ENCODE peak calls at places on chromosomes 1 and 21, in five cellular contexts. M is right atrium auricular region, C is ascending aorta, F is stomach, Z is mammary epithelial cell. J is an unnamed sample. For H3K4me1 and H3K36me3, the result is how much of the 10 kb centered on the place peaks cover.

GRCh38 chr1:201877877-201878339 is 10.8 kb upstream of the SHISA4 start:
- DNase-seq in F (no peak), Z (peak), M (no peak), C (peak), J (no peak)

GRCh38 chr1:111204211-111204883 is 3.9 kb upstream of the DENND2D start:
- DNase-seq in F (peak), C (no peak), M (peak), Z (no peak), J (peak)

GRCh38 chr1:41461790-41462679 is 22.4 kb downstream of the EDN2 start:
- DNase-seq in Z (no peak), C (no peak), F (no peak), M (no peak), J (peak)

GRCh38 chr1:185419718-185420117 is 102.7 kb upstream of the IVNS1ABP start:
- DNase-seq in F (no peak), Z (no peak), C (no peak), M (no peak), J (no peak)

GRCh38 chr1:180190091-180190490 is 35.4 kb downstream of the QSOX1 start:
- DNase-seq in F (no peak), Z (no peak), C (no peak), M (no peak), J (no peak)

GRCh38 chr1:9714257-9714718 is 62.8 kb downstream of the PIK3CD start:
- DNase-seq in M (no peak), Z (no peak), F (no peak), C (no peak), J (no peak)

GRCh38 chr1:96557336-96557735 is 164.2 kb upstream of the PTBP2 start:
- DNase-seq in Z (peak), F (no peak), C (no peak), M (no peak), J (no peak)

GRCh38 chr1:181117648-181118449 is 29.3 kb downstream of the IER5 start:
- DNase-seq in F (peak), M (no peak), Z (peak), C (no peak), J (peak)

GRCh38 chr1:102595106-102595505 is 513.2 kb downstream of the COL11A1 start:
- DNase-seq in C (no peak), F (no peak), Z (no peak), M (no peak), J (no peak)

GRCh38 chr1:1678581-1679380 is 13.8 kb downstream of the SLC35E2B start:
- DNase-seq in M (no peak), Z (no peak), F (peak), C (no peak), J (no peak)

GRCh38 chr1:204859885-204860284 is 10.8 kb upstream of the NFASC start:
- DNase-seq in C (peak), F (no peak), M (no peak), Z (no peak), J (no peak)

GRCh38 chr1:102863704-102864103 is 244.6 kb downstream of the COL11A1 start:
- DNase-seq in F (no peak), C (no peak), Z (no peak), M (no peak), J (no peak)

GRCh38 chr21:27206368-27206982 is 239.6 kb upstream of the ADAMTS5 start:
- DNase-seq in F (no peak), Z (no peak), M (no peak), C (no peak), J (no peak)

GRCh38 chr1:48572632-48573258 is 100.7 kb upstream of the SPATA6 start:
- DNase-seq in C (peak), F (peak), Z (peak), M (peak), J (peak)

GRCh38 chr1:84225636-84226035 is 75.9 kb upstream of the SAMD13 start:
- DNase-seq in Z (no peak), F (no peak), C (no peak), M (no peak), J (no peak)

GRCh38 chr1:109910963-109911798 is 532 bp downstream of the CSF1 start:
- DNase-seq in C (no peak), Z (peak), M (no peak), F (no peak), J (no peak)

GRCh38 chr1:200784576-200784975 is 45.9 kb downstream of the CAMSAP2 start:
- DNase-seq in C (no peak), F (no peak), M (no peak), Z (no peak), J (no peak)

GRCh38 chr1:91549041-91549735 is 48.5 kb downstream of the CDC7 start:
- DNase-seq in F (no peak), M (no peak), C (no peak), Z (no peak), J (no peak)

GRCh38 chr1:204513117-204513716 is 3.0 kb upstream of the MDM4 start:
- DNase-seq in C (no peak), M (no peak), F (no peak), Z (no peak), J (no peak)

GRCh38 chr1:228284148-228284495 is 76.3 kb downstream of the OBSCN start:
- DNase-seq in C (peak), M (no peak), F (no peak), Z (no peak), J (no peak)

GRCh38 chr1:27372022-27372807 is 2.4 kb downstream of the FCN3 start:
- DNase-seq in M (no peak), F (no peak), Z (no peak), C (no peak), J (no peak)

GRCh38 chr1:215022723-215023122 is 59.8 kb upstream of the KCNK2 start:
- DNase-seq in Z (no peak), M (no peak), F (no peak), C (no peak), J (no peak)

GRCh38 chr1:39882152-39882551 is 1.2 kb downstream of the TRIT1 start:
- DNase-seq in M (no peak), Z (no peak), C (no peak), F (no peak), J (no peak)

GRCh38 chr1:39877980-39878956 is 5.0 kb downstream of the TRIT1 start:
- DNase-seq in C (no peak), Z (no peak), F (no peak), M (no peak), J (no peak)

GRCh38 chr1:39872698-39873097 is 10.6 kb downstream of the TRIT1 start:
- DNase-seq in C (no peak), Z (no peak), M (no peak), F (no peak), J (no peak)

GRCh38 chr1:39876136-39876535 is 7.2 kb downstream of the TRIT1 start:
- DNase-seq in C (no peak), F (no peak), M (no peak), Z (no peak), J (no peak)

DNA sequence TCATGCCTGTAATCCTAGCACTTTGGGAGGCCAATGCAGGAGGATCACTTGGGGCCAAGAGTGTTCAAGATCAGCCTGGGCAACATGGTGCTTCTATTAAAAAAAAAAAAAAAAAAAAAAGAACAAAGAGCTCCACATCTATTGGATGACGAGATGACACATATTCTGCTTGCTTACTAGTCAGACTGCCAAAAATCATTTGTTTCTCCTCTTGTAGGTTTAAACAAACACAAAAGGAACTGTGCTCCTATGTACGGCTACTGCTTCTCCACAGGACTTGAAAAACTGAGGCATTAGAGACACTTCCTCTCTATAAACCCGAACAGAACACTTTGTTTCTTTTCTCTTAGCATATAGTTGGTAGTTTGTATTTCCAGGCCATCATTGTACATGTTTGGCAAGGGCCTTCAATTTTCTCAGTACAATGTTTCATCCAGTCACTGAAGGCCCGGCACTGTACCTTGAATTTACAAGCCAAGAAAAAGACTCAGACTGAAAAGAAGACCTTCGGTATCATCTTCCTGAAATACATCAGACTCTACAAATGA is 6.0 kb downstream of the TRIT1 start:
- DNase-seq in F (no peak), C (no peak), M (no peak), Z (no peak), J (no peak)
- H3K27ac ChIP-seq in F (no peak), C (no peak), M (peak), Z (no peak), J (no peak)

GRCh38 chr1:117627562-117628165 is 21.8 kb downstream of the TENT5C start:
- DNase-seq in F (peak), Z (no peak), C (peak), M (no peak), J (peak)
- H3K4me1 ChIP-seq in F (half or more), Z (under half), C (under half), M (under half), J (under half)

DNA sequence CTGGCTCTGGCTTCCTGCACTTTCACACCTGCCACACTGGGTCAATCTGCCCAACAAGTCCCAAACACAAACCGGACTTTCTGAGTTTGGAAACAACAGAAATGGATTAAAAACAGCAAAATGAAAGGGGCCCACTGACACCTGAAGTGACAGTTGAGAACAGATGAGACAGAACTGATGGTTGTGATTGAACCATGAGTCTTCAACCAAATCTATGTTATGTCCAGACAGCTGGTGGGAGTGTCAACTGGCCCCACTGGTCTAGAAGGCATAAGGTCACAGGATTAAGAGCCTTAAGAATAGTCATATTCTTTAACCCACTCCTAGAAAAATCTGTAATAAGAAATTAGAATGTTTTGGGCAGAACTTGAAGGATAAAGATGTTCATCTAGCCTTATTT is 13.0 kb upstream of the ATP13A2 start:
- DNase-seq in M (no peak), F (no peak), Z (no peak), C (no peak), J (no peak)
- H3K36me3 ChIP-seq in M (half or more), F (half or more), Z (under half), C (half or more), J (under half)

GRCh38 chr1:89711140-89711778 is 78.3 kb downstream of the LRRC8C start:
- DNase-seq in M (no peak), F (no peak), Z (no peak), C (no peak), J (no peak)
- H3K27ac ChIP-seq in M (no peak), F (no peak), Z (no peak), C (no peak), J (no peak)